ENCODE peak calls at places on chromosomes 4 and X, in six cellular contexts. Q, E, X, A, N and K are unnamed samples.
A peak's percentile ranks its signal among the peaks of the same experiment; 100 is the strongest.

GRCh38 chr4:153233761-153234371 is 29.6 kb downstream of the TRIM2 start:
- DNase-seq in E (peak; percentile 86), A (peak; percentile 28), Q (peak; percentile 26), X (peak; percentile 96), N (no peak), K (peak; percentile 81)

GRCh38 chr4:40377462-40378385 is 42.6 kb downstream of the CHRNA9 start:
- DNase-seq in E (no peak), X (no peak), N (peak; percentile 7), Q (peak; percentile 41), A (no peak), K (no peak)

GRCh38 chrX:30713061-30713525 is 59.9 kb downstream of the GK start:
- DNase-seq in Q (peak; percentile 46), A (peak; percentile 18), N (peak; percentile 52), E (no peak), X (peak; percentile 78), K (peak; percentile 26)

GRCh38 chr4:77821775-77822174 is 2.6 kb upstream of the CNOT6L start:
- DNase-seq in E (no peak), N (no peak), A (no peak), X (no peak), Q (no peak), K (no peak)

GRCh38 chr4:25351777-25352421 is 25.2 kb upstream of the ANAPC4 start:
- DNase-seq in E (no peak), A (no peak), X (peak; percentile 23), N (peak; percentile 54), Q (no peak), K (no peak)

GRCh38 chrX:18672008-18672407 is at the start of gene RS1:
- DNase-seq in X (no peak), A (no peak), Q (no peak), N (no peak), E (no peak), K (no peak)

GRCh38 chr4:150106886-150107285 is 28.6 kb downstream of the DCLK2 start:
- DNase-seq in Q (no peak), A (no peak), N (no peak), E (no peak), X (no peak), K (no peak)

GRCh38 chrX:86747091-86747490 is 598.8 kb downstream of the DACH2 start:
- DNase-seq in E (no peak), X (no peak), N (no peak), Q (no peak), A (no peak), K (no peak)

GRCh38 chr4:165288226-165288625 is 39.2 kb upstream of the MSMO1 start:
- DNase-seq in N (no peak), X (no peak), A (no peak), Q (no peak), E (no peak), K (no peak)

GRCh38 chrX:102976793-102977495 is 39.9 kb downstream of the RAB40AL start:
- DNase-seq in A (no peak), Q (no peak), E (peak; percentile 91), X (peak; percentile 72), N (no peak), K (no peak)

GRCh38 chr4:140331245-140331644 is 42.2 kb upstream of the SCOC start:
- DNase-seq in A (no peak), X (no peak), Q (no peak), N (no peak), E (no peak), K (no peak)

GRCh38 chrX:71184803-71185495 is 38.1 kb upstream of the GJB1 start:
- DNase-seq in Q (no peak), N (no peak), E (no peak), A (no peak), X (no peak), K (no peak)

GRCh38 chrX:148976571-148976970 is 476.2 kb downstream of the AFF2 start:
- DNase-seq in A (no peak), N (no peak), X (no peak), Q (no peak), E (no peak), K (no peak)

GRCh38 chr4:40331092-40331824 is 3.9 kb upstream of the CHRNA9 start:
- DNase-seq in A (no peak), N (no peak), E (no peak), Q (no peak), X (peak; percentile 20), K (no peak)

GRCh38 chr4:144721994-144722393 is 76.0 kb downstream of the HHIP start:
- DNase-seq in A (no peak), E (no peak), Q (no peak), N (no peak), X (no peak), K (no peak)

GRCh38 chrX:39367429-39367828 is 566.2 kb downstream of the MID1IP1 start:
- DNase-seq in A (no peak), Q (peak; percentile 14), N (no peak), E (no peak), X (no peak), K (no peak)

GRCh38 chr4:67570537-67570936 is 12.0 kb downstream of the STAP1 start:
- DNase-seq in Q (no peak), N (no peak), E (no peak), X (no peak), A (no peak), K (no peak)

GRCh38 chr4:93659629-93660028 is 168.9 kb upstream of the ATOH1 start:
- DNase-seq in Q (no peak), N (no peak), A (no peak), E (no peak), X (no peak), K (no peak)

GRCh38 chrX:13899607-13900006 is 82.7 kb upstream of the GPM6B start:
- DNase-seq in N (peak; percentile 73), X (peak; percentile 98), E (no peak), A (no peak), Q (no peak), K (peak; percentile 84)

GRCh38 chr4:70269674-70270073 is 27.3 kb downstream of the CSN3 start:
- DNase-seq in X (no peak), A (no peak), E (no peak), Q (no peak), N (no peak), K (no peak)

GRCh38 chr4:40307627-40308497 is 27.3 kb upstream of the CHRNA9 start:
- DNase-seq in E (no peak), Q (peak; percentile 65), N (no peak), X (no peak), A (no peak), K (no peak)

GRCh38 chr4:120506536-120506935 is 416.0 kb downstream of the PRDM5 start:
- DNase-seq in Q (no peak), E (peak; percentile 1), X (no peak), A (no peak), N (no peak), K (no peak)

GRCh38 chrX:123348468-123348867 is 164.4 kb downstream of the GRIA3 start:
- DNase-seq in Q (no peak), N (no peak), X (peak; percentile 52), A (no peak), E (no peak), K (peak; percentile 8)

GRCh38 chr4:177583000-177583399 is 140.8 kb upstream of the AGA start:
- DNase-seq in A (no peak), X (peak; percentile 27), Q (no peak), N (no peak), E (no peak), K (no peak)

GRCh38 chr4:2871911-2872310 is 28.3 kb downstream of the ADD1 start:
- DNase-seq in E (no peak), Q (no peak), N (no peak), A (no peak), X (no peak), K (no peak)

GRCh38 chrX:40154229-40154852 is 56.6 kb upstream of the BCOR start:
- DNase-seq in Q (no peak), X (no peak), E (peak; percentile 97), A (peak; percentile 53), N (no peak), K (no peak)

GRCh38 chr4:40150932-40151331 is 45.9 kb upstream of the RHOH start:
- DNase-seq in Q (no peak), N (no peak), A (no peak), E (no peak), X (no peak), K (no peak)

GRCh38 chr4:173057906-173058305 is 110.7 kb upstream of the GALNT7 start:
- DNase-seq in Q (no peak), N (peak; percentile 9), A (no peak), E (peak; percentile 22), X (peak; percentile 2), K (no peak)

GRCh38 chrX:82813671-82814078 is 694.4 kb upstream of the POU3F4 start:
- DNase-seq in E (peak; percentile 46), Q (no peak), X (peak; percentile 34), N (peak; percentile 0), A (peak; percentile 22), K (peak; percentile 87)

GRCh38 chrX:31266172-31267076 is 194.6 kb upstream of the FTHL17 start:
- DNase-seq in E (peak; percentile 85), X (no peak), A (no peak), N (no peak), Q (peak; percentile 59), K (no peak)

GRCh38 chr4:168557658-168558057 is 60.8 kb downstream of the PALLD start:
- DNase-seq in E (no peak), A (no peak), X (no peak), Q (no peak), N (no peak), K (no peak)

GRCh38 chr4:77652237-77652897 is 46.7 kb downstream of the CXCL13 start:
- DNase-seq in N (no peak), Q (no peak), X (no peak), E (no peak), A (no peak), K (no peak)

GRCh38 chr4:55819634-55820033 is at the start of gene EXOC1L:
- DNase-seq in X (peak; percentile 5), Q (no peak), N (peak; percentile 5), A (no peak), E (peak; percentile 50), K (peak; percentile 16)

GRCh38 chr4:122552898-122553297 is 68.0 kb downstream of the IL21 start:
- DNase-seq in X (no peak), E (no peak), A (no peak), Q (no peak), N (no peak), K (no peak)
- H3K4me3 ChIP-seq in X (no peak overlapping the region), E (no peak overlapping the region), A (no peak overlapping the region), Q (no peak overlapping the region), N (no peak overlapping the region), K (no peak overlapping the region)

GRCh38 chrX:153032397-153033118 is 23.7 kb upstream of the PNMA3 start:
- DNase-seq in Q (peak; percentile 73), X (peak; percentile 32), E (peak; percentile 94), N (peak; percentile 25), A (peak; percentile 77), K (no peak)
- TF ChIP-seq CTCF in Q (peak; percentile 79), X (peak; percentile 72), E (peak; percentile 57), N (peak; percentile 78), A (peak; percentile 80), K (peak; percentile 61)

DNA sequence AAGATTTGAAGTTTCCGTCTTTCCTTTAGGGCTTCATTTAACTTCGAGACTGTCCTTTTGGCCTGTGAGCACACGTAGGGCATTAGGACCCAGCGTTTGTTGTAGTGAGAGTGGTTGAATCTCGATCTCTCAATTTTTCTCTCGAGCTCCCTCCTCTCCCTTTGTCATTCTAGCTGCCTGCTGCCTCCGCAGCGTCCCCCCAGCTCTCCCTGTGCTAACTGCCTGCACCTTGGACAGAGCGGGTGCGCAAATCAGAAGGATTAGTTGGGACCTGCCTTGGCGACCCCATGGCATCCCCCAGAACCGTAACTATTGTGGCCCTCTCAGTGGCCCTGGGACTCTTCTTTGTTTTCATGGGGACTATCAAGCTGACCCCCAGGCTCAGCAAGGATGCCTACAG is at the start of gene TMEM35A:
- DNase-seq in X (peak; percentile 44), A (no peak), N (peak; percentile 7), Q (peak; percentile 8), E (peak; percentile 79), K (no peak)
- H3K4me3 ChIP-seq in X (peak within 1 kb of the TSS; percentile 67), A (no peak within 1 kb of the TSS), N (peak within 1 kb of the TSS; percentile 62), Q (peak within 1 kb of the TSS; percentile 32), E (peak within 1 kb of the TSS; percentile 74), K (peak within 1 kb of the TSS; percentile 52)

GRCh38 chr4:48315728-48316630 is 25.4 kb upstream of the SLAIN2 start:
- DNase-seq in X (peak; percentile 84), A (peak; percentile 27), N (peak; percentile 59), Q (no peak), E (peak; percentile 22), K (no peak)
- TF ChIP-seq CTCF in X (peak; percentile 80), A (peak; percentile 62), N (peak; percentile 79), Q (peak; percentile 55), E (peak; percentile 74), K (peak; percentile 72)